ENCODE peak calls at places on chromosomes 1 and 21, in eight cellular contexts. T is testis, H is fibroblast of lung, D is GM23338, I is heart left ventricle, S is tibial nerve, N is right atrium auricular region, M is psoas muscle. Y is an unnamed sample.

GRCh38 chr1:206703647-206704046 is 18.9 kb downstream of the MAPKAPK2 start:
- DNase-seq in D (peak; percentile 18), H (peak; percentile 64), N (no peak), I (no peak), S (no peak), M (no peak), T (no peak), Y (no peak)

GRCh38 chr1:4624141-4624715 is 30.2 kb upstream of the AJAP1 start:
- DNase-seq in M (no peak), T (no peak), S (no peak), N (no peak), I (no peak), D (no peak), H (no peak), Y (no peak)

GRCh38 chr1:77986810-77987209 is 7.9 kb upstream of the FUBP1 start:
- DNase-seq in S (no peak), M (no peak), D (no peak), T (no peak), H (no peak), N (no peak), I (no peak), Y (no peak)

GRCh38 chr1:29517251-29518080 is 281.1 kb downstream of the PTPRU start:
- DNase-seq in S (no peak), D (no peak), H (no peak), T (peak; percentile 4), I (no peak), N (no peak), M (no peak), Y (no peak)

GRCh38 chr1:51070640-51071039 is 31.4 kb upstream of the C1orf185 start:
- DNase-seq in S (no peak), D (no peak), N (no peak), M (no peak), I (no peak), T (no peak), H (peak; percentile 77), Y (no peak)

GRCh38 chr1:151986501-151987190 is 7.0 kb downstream of the S100A10 start:
- DNase-seq in M (no peak), T (no peak), I (no peak), S (no peak), D (no peak), N (no peak), H (no peak), Y (no peak)

GRCh38 chr1:52662645-52663313 is 29.8 kb downstream of the SHISAL2A start:
- DNase-seq in M (no peak), D (peak; percentile 88), H (peak; percentile 44), I (no peak), N (no peak), T (peak; percentile 41), S (no peak), Y (peak; percentile 18)

GRCh38 chr1:25657121-25657521 is 40.5 kb downstream of the MAN1C1 start:
- DNase-seq in T (peak; percentile 9), S (no peak), M (no peak), I (no peak), H (no peak), N (peak; percentile 43), D (no peak), Y (peak; percentile 36)

GRCh38 chr1:235688096-235688495 is 38.5 kb upstream of the GNG4 start:
- DNase-seq in M (no peak), H (no peak), D (no peak), I (no peak), T (no peak), N (no peak), S (no peak), Y (no peak)

GRCh38 chr1:41240806-41241747 is 1.0 kb downstream of the SCMH1 start:
- DNase-seq in T (peak; percentile 70), H (peak; percentile 41), N (peak; percentile 66), M (peak; percentile 74), S (peak; percentile 22), I (peak; percentile 64), D (peak; percentile 72), Y (peak; percentile 54)

GRCh38 chr1:41239988-41240610 is 2.0 kb downstream of the SCMH1 start:
- DNase-seq in M (no peak), D (no peak), T (no peak), S (no peak), I (no peak), N (no peak), H (peak; percentile 64), Y (peak; percentile 73)

GRCh38 chr1:41235893-41236292 is 6.2 kb downstream of the SCMH1 start:
- DNase-seq in H (no peak), S (no peak), T (no peak), M (no peak), N (no peak), I (no peak), D (no peak), Y (no peak)

GRCh38 chr1:41236781-41237180 is 5.3 kb downstream of the SCMH1 start:
- DNase-seq in I (no peak), H (peak; percentile 72), N (no peak), S (no peak), D (no peak), M (no peak), T (no peak), Y (no peak)

DNA sequence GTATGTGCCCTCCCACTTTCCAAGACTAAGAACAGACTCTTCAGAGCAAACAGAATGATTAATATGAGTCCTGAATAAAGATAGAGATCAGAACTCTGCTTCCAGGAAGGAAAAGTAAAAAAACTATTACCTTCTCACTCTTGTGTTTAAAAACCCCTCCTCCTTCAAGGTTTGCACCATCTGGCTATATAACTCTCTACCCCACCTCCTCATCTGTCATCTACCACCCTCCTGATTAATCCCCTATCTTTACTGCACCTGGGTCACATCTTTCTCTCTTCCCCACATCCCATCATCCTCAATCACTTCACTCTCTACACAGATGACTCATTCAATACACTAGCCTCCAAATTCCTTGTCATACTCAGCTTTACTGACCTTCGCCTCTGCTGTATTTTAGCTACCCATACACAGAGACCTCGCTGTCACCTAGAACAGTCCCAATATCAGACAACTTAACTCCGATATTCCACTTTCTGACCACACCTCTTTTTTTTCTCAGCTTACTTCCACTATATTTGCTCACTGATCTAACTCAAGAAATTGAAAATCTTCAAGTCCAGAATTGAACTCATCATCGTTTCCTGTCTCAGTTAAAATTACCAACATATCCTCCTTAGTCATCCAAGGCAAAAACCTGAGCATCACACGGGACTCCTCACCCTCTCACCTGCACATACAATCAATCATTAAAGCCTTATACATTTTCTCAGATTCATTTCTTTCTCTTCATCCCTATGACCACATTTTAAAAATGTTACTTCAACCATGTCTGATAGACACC is 3.6 kb downstream of the SCMH1 start:
- DNase-seq in I (no peak), S (no peak), M (no peak), N (no peak), H (peak; percentile 74), D (no peak), T (no peak), Y (no peak)
- H3K4me3 ChIP-seq in I (no peak overlapping the region), S (no peak overlapping the region), M (no peak overlapping the region), N (no peak overlapping the region), H (no peak overlapping the region), D (no peak overlapping the region), T (no peak overlapping the region), Y (peak overlapping the region; percentile 8)

GRCh38 chr1:182781849-182782586 is 7.6 kb upstream of the NPL start:
- DNase-seq in H (peak; percentile 42), D (peak; percentile 86), I (peak; percentile 78), T (peak; percentile 81), S (peak; percentile 45), N (peak; percentile 68), M (peak; percentile 74), Y (peak; percentile 81)
- TF ChIP-seq CTCF in H (peak; percentile 57), D (peak; percentile 98), I (peak; percentile 85), T (peak; percentile 39), S (peak; percentile 66), N (peak; percentile 47), M (peak; percentile 81), Y (peak; percentile 79)

DNA sequence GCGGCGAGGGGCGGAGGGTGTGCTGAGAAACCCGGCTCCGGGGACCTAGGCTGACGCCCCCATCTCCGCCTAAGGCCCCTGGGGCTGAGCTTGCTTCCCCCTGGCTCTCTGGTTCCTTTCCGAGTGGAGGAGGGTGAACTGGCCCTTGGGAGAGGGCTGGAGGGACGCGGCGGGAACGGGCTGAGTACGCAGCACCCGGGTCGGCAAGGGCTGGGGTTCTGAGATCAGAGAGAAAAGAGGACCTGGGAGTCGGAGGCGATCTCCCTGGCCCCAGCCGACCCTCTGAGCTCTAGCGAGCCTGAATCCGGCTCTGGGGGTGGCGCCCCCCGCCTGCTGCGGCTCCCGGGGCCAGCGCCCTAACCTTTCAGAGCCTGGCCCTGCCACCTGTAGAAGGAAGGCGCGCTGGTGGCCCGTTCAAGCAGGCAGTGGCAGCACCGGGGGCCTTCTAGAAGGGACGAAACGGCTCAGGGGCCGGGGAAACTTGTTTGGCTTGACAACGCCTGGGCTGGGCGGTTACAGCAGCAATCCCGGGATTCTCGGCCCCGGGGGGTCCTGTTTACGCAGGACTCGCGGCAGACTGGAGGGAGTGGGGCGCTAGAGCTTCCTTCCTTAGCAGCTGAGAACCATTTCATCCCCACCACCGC is 270.9 kb downstream of the FOXD2 start:
- DNase-seq in T (no peak), S (no peak), I (no peak), N (no peak), D (peak; percentile 96), M (no peak), H (peak; percentile 14), Y (peak; percentile 55)
- H3K27me3 ChIP-seq in T (no peaks in the 10 kb centered on the region), S (peaks cover 81% of the 10 kb centered on the region), I (peaks cover 72% of the 10 kb centered on the region), N (peaks cover 29% of the 10 kb centered on the region), D (peaks cover 94% of the 10 kb centered on the region), M (peaks cover 8% of the 10 kb centered on the region), H (peaks cover 26% of the 10 kb centered on the region), Y (peaks cover 88% of the 10 kb centered on the region)

GRCh38 chr21:45406801-45407628 is 2.0 kb downstream of the COL18A1 start:
- DNase-seq in D (peak; percentile 92), M (peak; percentile 30), I (peak; percentile 23), T (no peak), H (no peak), N (no peak), S (no peak), Y (no peak)
- H3K4me3 ChIP-seq in D (peak overlapping the region; percentile 86), M (peak overlapping the region; percentile 67), I (peak overlapping the region; percentile 80), T (no peak overlapping the region), H (peak overlapping the region; percentile 57), N (peak overlapping the region; percentile 77), S (no peak overlapping the region), Y (peak overlapping the region; percentile 77)

GRCh38 chr1:168585937-168586336 is 9.5 kb downstream of the XCL1 start:
- DNase-seq in T (no peak), I (no peak), N (no peak), S (no peak), D (no peak), H (no peak), M (no peak), Y (no peak)

GRCh38 chr1:168583571-168583970 is 7.2 kb downstream of the XCL1 start:
- DNase-seq in D (no peak), H (peak; percentile 63), I (no peak), T (no peak), M (no peak), N (no peak), S (no peak), Y (no peak)

GRCh38 chr1:168585191-168585590 is 8.8 kb downstream of the XCL1 start:
- DNase-seq in T (no peak), I (no peak), M (no peak), S (no peak), N (no peak), H (peak; percentile 65), D (no peak), Y (no peak)

GRCh38 chr1:168589136-168589535 is 12.7 kb downstream of the XCL1 start:
- DNase-seq in N (no peak), M (no peak), D (no peak), T (no peak), S (no peak), H (no peak), I (no peak), Y (no peak)
- TF ChIP-seq CTCF in N (no peak), M (no peak), D (no peak), T (no peak), S (no peak), H (no peak), I (no peak), Y (no peak)

GRCh38 chr1:201279313-201279712 is 4.0 kb upstream of the PKP1 start:
- DNase-seq in N (no peak), T (peak; percentile 30), I (no peak), M (peak; percentile 73), H (no peak), S (peak; percentile 24), D (no peak), Y (peak; percentile 28)
- H3K27me3 ChIP-seq in N (no peaks in the 10 kb centered on the region), T (no peaks in the 10 kb centered on the region), I (peaks cover 29% of the 10 kb centered on the region), M (peaks cover 10% of the 10 kb centered on the region), H (peaks cover 15% of the 10 kb centered on the region), S (peaks cover 31% of the 10 kb centered on the region), D (peaks cover 32% of the 10 kb centered on the region), Y (peaks cover 17% of the 10 kb centered on the region)

Y was measured in cardiac muscle cell.